ENCODE peak calls at places on chromosomes 12 and 14, in eight cellular contexts. G is ascending aorta, W is cardiac muscle cell, M is lower lobe of right lung, D is spleen, H is colonic mucosa, Y is A549, S is HCT116. F is an unnamed sample.

GRCh38 chr14:47485421-47485820 is 190.0 kb downstream of the MDGA2 start:
- DNase-seq in G (no peak), W (no peak), M (no peak), D (no peak), H (no peak), Y (no peak), S (no peak), F (no peak)

GRCh38 chr14:75303415-75303814 is 24.8 kb downstream of the FOS start:
- DNase-seq in G (peak; percentile 87), W (peak; percentile 82), M (peak; percentile 70), D (peak; percentile 87), H (peak; percentile 65), Y (peak; percentile 82), S (peak; percentile 60), F (peak; percentile 47)

GRCh38 chr14:40268236-40268635 is 836.0 kb upstream of the FBXO33 start:
- DNase-seq in G (no peak), W (no peak), M (no peak), D (no peak), H (no peak), Y (no peak), S (no peak), F (no peak)

GRCh38 chr12:27009926-27010325 is 4.3 kb downstream of the TM7SF3 start:
- DNase-seq in G (no peak), W (no peak), M (no peak), D (no peak), H (no peak), Y (no peak), S (no peak), F (no peak)

GRCh38 chr12:108313609-108314331 is 25.3 kb downstream of the CMKLR1 start:
- DNase-seq in G (no peak), W (peak; percentile 24), M (peak; percentile 72), D (peak; percentile 80), H (no peak), Y (no peak), S (no peak), F (no peak)

GRCh38 chr14:50813544-50813863 is 17.5 kb downstream of the NIN start:
- DNase-seq in G (no peak), W (no peak), M (no peak), D (no peak), H (no peak), Y (no peak), S (no peak), F (no peak)

GRCh38 chr12:47752552-47752951 is 6.1 kb downstream of the RAPGEF3 start:
- DNase-seq in G (no peak), W (no peak), M (no peak), D (no peak), H (no peak), Y (no peak), S (no peak), F (no peak)

GRCh38 chr12:101256271-101256670 is 23.6 kb upstream of the UTP20 start:
- DNase-seq in G (no peak), W (no peak), M (no peak), D (no peak), H (no peak), Y (no peak), S (no peak), F (no peak)

GRCh38 chr12:14629832-14630688 is 62.4 kb upstream of the PLBD1 start:
- DNase-seq in G (peak; percentile 87), W (peak; percentile 74), M (peak; percentile 60), D (peak; percentile 71), H (peak; percentile 90), Y (peak; percentile 63), S (peak; percentile 67), F (peak; percentile 58)

DNA sequence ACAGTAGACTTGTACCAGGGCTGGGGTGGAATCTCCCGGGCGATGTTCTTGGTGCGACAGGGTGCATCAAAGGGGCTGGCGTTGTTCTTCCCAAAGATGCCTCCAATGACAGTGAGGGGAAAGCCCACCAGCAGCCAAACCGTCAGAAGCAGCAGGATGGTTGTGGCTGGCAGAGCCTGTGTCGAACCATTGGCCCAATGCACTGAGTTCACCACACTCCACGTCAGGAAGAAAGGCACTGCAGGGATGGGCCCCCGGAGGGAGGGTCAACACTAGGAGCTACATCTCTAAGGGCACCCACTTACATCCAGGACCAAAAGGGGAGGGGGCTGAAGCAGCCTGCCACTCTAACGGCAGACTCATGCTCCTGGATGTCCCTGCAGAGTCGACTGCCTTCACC is 1.8 kb upstream of the IPO4 start:
- DNase-seq in G (no peak), W (no peak), M (no peak), D (no peak), H (no peak), Y (no peak), S (no peak), F (no peak)
- H3K27ac ChIP-seq in G (no peak overlapping the region), W (no peak overlapping the region), M (no peak overlapping the region), D (no peak overlapping the region), H (no peak overlapping the region), Y (no peak overlapping the region), S (no peak overlapping the region), F (no peak overlapping the region)

GRCh38 chr12:105836235-105836634 is 302.5 kb downstream of the NUAK1 start:
- DNase-seq in G (no peak), W (peak; percentile 36), M (no peak), D (no peak), H (no peak), Y (no peak), S (no peak), F (no peak)

GRCh38 chr12:105835505-105835904 is 303.2 kb downstream of the NUAK1 start:
- DNase-seq in G (no peak), W (no peak), M (no peak), D (no peak), H (no peak), Y (no peak), S (no peak), F (no peak)

GRCh38 chr12:105834496-105834895 is 304.3 kb downstream of the NUAK1 start:
- DNase-seq in G (no peak), W (no peak), M (no peak), D (no peak), H (no peak), Y (no peak), S (no peak), F (no peak)

DNA sequence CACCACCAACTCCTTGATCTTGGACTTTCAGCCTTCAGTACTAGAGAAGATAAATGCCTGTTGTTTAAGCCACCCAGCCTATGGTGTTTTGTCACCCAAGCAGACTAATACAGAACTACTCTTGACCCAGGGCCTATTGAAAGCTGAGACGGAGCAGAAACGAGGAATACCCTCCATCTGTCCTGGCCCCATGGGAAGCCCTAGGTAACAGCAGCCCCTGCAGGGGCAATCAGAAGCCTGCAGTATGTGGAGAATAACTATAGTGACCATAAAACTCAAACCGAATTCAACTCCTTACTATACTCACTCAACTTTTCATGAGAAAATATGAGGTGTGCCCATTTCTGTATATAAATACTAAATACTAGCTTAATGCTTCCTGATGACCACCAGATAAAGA is 307.4 kb downstream of the NUAK1 start:
- DNase-seq in G (no peak), W (no peak), M (no peak), D (no peak), H (no peak), Y (no peak), S (no peak), F (no peak)
- TF ChIP-seq CTCF in G (no peak), W (no peak), M (no peak), D (no peak), H (no peak), Y (no peak), S (no peak), F (no peak)

DNA sequence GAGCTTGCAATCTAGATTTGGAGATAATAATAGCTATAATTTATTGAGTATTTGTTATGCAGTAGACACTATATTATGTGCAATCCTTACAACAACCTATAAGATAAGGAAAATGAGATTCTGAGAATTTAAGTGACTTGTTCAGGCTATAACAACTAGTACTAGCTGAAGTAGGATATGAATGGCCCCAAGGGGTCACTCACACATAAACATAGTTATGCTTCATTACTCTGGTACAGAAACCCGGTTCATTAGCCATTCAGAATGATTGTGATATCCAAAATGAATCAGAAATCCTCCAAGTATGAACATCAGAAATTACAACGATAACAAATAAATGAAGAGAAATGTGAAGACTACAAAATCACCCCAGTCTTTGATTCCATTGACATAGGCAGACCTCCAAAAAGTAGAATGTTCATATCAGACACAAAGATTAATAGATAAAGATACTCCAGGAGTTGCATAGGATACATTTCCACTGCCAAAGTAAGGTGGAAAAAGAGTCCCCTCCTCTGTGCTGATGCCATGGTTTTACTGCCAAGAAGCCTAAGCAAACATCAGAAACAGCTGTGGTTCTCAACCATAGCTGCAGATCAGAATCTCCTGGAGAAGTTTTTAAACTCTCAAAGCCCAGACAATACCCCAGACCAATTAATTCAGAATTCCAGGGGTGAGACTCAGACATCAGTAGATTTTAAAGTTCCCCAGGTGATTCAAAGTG is 8.6 kb upstream of the NID2 start:
- DNase-seq in G (no peak), W (no peak), M (no peak), D (no peak), H (no peak), Y (no peak), S (no peak), F (no peak)
- H3K4me1 ChIP-seq in G (no peaks in the 10 kb centered on the region), W (peaks cover 33% of the 10 kb centered on the region), M (no peaks in the 10 kb centered on the region), D (no peaks in the 10 kb centered on the region), H (no peaks in the 10 kb centered on the region), Y (peaks cover 40% of the 10 kb centered on the region), S (peaks cover 19% of the 10 kb centered on the region), F (peaks cover 53% of the 10 kb centered on the region)

GRCh38 chr12:76944892-76945291 is 66.1 kb upstream of the CSRP2 start:
- DNase-seq in G (no peak), W (no peak), M (no peak), D (no peak), H (no peak), Y (no peak), S (no peak), F (no peak)
- H3K27ac ChIP-seq in G (no peak overlapping the region), W (no peak overlapping the region), M (no peak overlapping the region), D (no peak overlapping the region), H (no peak overlapping the region), Y (no peak overlapping the region), S (no peak overlapping the region), F (no peak overlapping the region)

DNA sequence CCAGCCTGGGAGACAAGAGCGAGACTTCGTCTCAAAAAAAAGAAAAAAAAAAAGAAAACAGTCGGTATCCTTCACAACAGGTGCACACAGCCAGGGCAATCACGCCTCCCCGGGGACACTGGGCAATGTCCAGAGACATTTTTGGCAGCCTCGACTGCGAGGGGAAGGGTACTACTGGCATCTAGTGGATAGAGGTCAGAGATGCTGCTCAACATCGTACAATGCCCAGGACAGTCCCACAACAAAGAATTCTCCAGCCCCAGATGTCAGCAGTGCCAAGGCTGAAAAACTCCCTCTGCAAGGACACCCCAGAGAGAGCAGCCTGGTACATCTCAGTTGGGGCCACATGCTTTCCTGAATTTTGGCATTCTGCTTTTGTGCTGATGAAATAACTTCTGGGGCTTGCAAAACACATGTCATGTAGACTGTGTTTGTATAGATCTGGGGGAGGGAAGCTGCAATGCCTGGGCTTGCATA is 21.5 kb downstream of the ALDH2 start:
- DNase-seq in G (no peak), W (no peak), M (no peak), D (no peak), H (no peak), Y (no peak), S (no peak), F (peak; percentile 28)
- TF ChIP-seq CTCF in G (no peak), W (peak; percentile 50), M (peak; percentile 35), D (peak; percentile 58), H (no peak), Y (peak; percentile 56), S (no peak), F (peak; percentile 66)

GRCh38 chr12:124740691-124741137 is 123.0 kb downstream of the SCARB1 start:
- DNase-seq in G (no peak), W (no peak), M (no peak), D (no peak), H (no peak), Y (no peak), S (peak; percentile 78), F (no peak)
- H3K4me1 ChIP-seq in G (peaks cover 3% of the 10 kb centered on the region), W (no peaks in the 10 kb centered on the region), M (peaks cover 26% of the 10 kb centered on the region), D (peaks cover 35% of the 10 kb centered on the region), H (no peaks in the 10 kb centered on the region), Y (peaks cover 34% of the 10 kb centered on the region), S (peaks cover 66% of the 10 kb centered on the region), F (peaks cover 22% of the 10 kb centered on the region)

F was measured in left ventricle myocardium inferior.